ENCODE peak calls at places on chromosomes 1 and 21, in eight cellular contexts. W, V, P, M, T, N, U and Z are unnamed samples.

GRCh38 chr1:43668956-43669355 is 19.0 kb downstream of the KDM4A start:
- DNase-seq in W (no peak), V (no peak), P (no peak), M (peak), T (no peak), N (no peak), U (no peak), Z (no peak)

GRCh38 chr1:190376067-190376466 is 101.6 kb downstream of the BRINP3 start:
- DNase-seq in W (no peak), V (no peak), P (no peak), M (no peak), T (no peak), N (no peak), U (no peak), Z (no peak)

GRCh38 chr1:94683886-94684285 is 136.3 kb upstream of the SLC44A3 start:
- DNase-seq in W (no peak), V (no peak), P (no peak), M (no peak), T (no peak), N (no peak), U (no peak), Z (no peak)

GRCh38 chr21:42082501-42083360 is 11.6 kb downstream of the UMODL1 start:
- DNase-seq in W (no peak), V (no peak), P (no peak), M (no peak), T (no peak), N (no peak), U (no peak), Z (no peak)

GRCh38 chr1:24364975-24365678 is 46.0 kb downstream of the GRHL3 start:
- DNase-seq in W (peak), V (peak), P (no peak), M (no peak), T (no peak), N (no peak), U (no peak), Z (no peak)

GRCh38 chr1:201702936-201703335 is 126.0 kb upstream of the IPO9 start:
- DNase-seq in W (peak), V (no peak), P (no peak), M (no peak), T (peak), N (peak), U (no peak), Z (no peak)

GRCh38 chr1:3240524-3241235 is 171.7 kb downstream of the PRDM16 start:
- DNase-seq in W (no peak), V (no peak), P (no peak), M (no peak), T (no peak), N (no peak), U (no peak), Z (no peak)

GRCh38 chr1:53485478-53486394 is 26.5 kb downstream of the DMRTB1 start:
- DNase-seq in W (peak), V (peak), P (peak), M (no peak), T (peak), N (peak), U (peak), Z (peak)

GRCh38 chr1:247913786-247914185 is 6.3 kb upstream of the OR2T8 start:
- DNase-seq in W (no peak), V (no peak), P (no peak), M (no peak), T (no peak), N (no peak), U (no peak), Z (no peak)

GRCh38 chr1:31580891-31581603 is 4.7 kb downstream of the TINAGL1 start:
- DNase-seq in W (no peak), V (no peak), P (no peak), M (no peak), T (no peak), N (no peak), U (no peak), Z (no peak)

GRCh38 chr1:227766653-227767277 is 31.5 kb downstream of the SNAP47 start:
- DNase-seq in W (no peak), V (no peak), P (no peak), M (no peak), T (no peak), N (no peak), U (no peak), Z (no peak)

GRCh38 chr1:246483204-246483933 is 23.7 kb downstream of the SMYD3 start:
- DNase-seq in W (peak), V (no peak), P (no peak), M (no peak), T (no peak), N (no peak), U (no peak), Z (no peak)

GRCh38 chr1:95179205-95180001 is 54.6 kb upstream of the RWDD3 start:
- DNase-seq in W (no peak), V (no peak), P (no peak), M (no peak), T (no peak), N (no peak), U (no peak), Z (peak)

GRCh38 chr1:231272880-231273279 is 31.9 kb downstream of the GNPAT start:
- DNase-seq in W (peak), V (no peak), P (no peak), M (no peak), T (no peak), N (no peak), U (no peak), Z (no peak)

GRCh38 chr21:43338951-43339350 is 88.0 kb downstream of the SIK1 start:
- DNase-seq in W (no peak), V (no peak), P (peak), M (no peak), T (no peak), N (no peak), U (no peak), Z (no peak)

GRCh38 chr1:62269439-62269838 is 49.8 kb downstream of the KANK4 start:
- DNase-seq in W (no peak), V (no peak), P (no peak), M (no peak), T (no peak), N (no peak), U (no peak), Z (no peak)

GRCh38 chr1:172934417-172934762 is 116.4 kb downstream of the TNFSF18 start:
- DNase-seq in W (no peak), V (no peak), P (no peak), M (no peak), T (no peak), N (no peak), U (no peak), Z (no peak)
- H3K4me3 ChIP-seq in W (no peak), V (no peak), P (no peak), M (no peak), T (no peak), N (no peak), U (no peak), Z (no peak)

GRCh38 chr1:198598796-198599321 is 40.0 kb upstream of the PTPRC start:
- DNase-seq in W (no peak), V (no peak), P (no peak), M (no peak), T (no peak), N (no peak), U (no peak), Z (no peak)

GRCh38 chr1:198595765-198596164 is 43.1 kb upstream of the PTPRC start:
- DNase-seq in W (no peak), V (no peak), P (no peak), M (no peak), T (no peak), N (no peak), U (no peak), Z (no peak)

GRCh38 chr1:198599749-198600148 is 39.1 kb upstream of the PTPRC start:
- DNase-seq in W (no peak), V (no peak), P (no peak), M (no peak), T (no peak), N (no peak), U (no peak), Z (no peak)

GRCh38 chr1:198600906-198601305 is 37.9 kb upstream of the PTPRC start:
- DNase-seq in W (no peak), V (no peak), P (no peak), M (no peak), T (no peak), N (no peak), U (no peak), Z (no peak)

DNA sequence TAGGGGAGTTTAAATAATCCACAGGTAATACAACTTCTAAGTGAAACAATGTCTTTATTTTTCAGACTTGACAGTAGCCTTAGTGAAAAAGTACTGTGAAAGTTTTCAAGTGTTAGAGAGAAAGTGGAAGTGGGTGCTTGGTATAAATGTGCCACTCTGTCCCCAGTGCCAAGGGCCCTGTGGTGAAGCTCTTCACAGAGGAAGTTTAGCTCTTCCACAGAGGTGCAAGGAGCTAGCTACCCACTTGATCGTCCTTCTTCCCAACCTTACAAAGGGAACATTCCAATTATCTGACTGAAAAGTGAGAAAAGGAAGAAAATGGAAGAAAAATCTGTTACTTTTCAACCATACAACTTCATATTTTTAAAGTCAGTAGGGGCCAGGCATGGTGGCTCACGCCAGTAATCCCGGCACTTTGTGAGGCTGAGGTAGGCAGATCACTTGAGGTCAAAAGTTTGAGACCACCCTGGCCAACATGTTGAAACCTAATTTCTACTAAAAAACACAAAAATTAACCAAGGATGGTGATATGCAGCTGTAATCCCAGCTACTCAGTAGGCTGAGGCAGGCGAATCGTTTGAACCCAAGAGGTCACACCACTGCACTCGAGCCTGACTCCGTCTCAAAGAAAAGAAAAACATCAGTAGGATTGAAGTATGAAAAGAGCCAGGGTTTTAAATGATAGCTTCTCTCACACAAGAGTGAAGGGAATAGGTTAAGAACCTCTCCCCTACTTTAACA is 41.0 kb upstream of the PTPRC start:
- DNase-seq in W (no peak), V (no peak), P (no peak), M (no peak), T (no peak), N (no peak), U (no peak), Z (no peak)
- H3K4me3 ChIP-seq in W (no peak), V (no peak), P (no peak), M (no peak), T (no peak), N (no peak), U (no peak), Z (no peak)

DNA sequence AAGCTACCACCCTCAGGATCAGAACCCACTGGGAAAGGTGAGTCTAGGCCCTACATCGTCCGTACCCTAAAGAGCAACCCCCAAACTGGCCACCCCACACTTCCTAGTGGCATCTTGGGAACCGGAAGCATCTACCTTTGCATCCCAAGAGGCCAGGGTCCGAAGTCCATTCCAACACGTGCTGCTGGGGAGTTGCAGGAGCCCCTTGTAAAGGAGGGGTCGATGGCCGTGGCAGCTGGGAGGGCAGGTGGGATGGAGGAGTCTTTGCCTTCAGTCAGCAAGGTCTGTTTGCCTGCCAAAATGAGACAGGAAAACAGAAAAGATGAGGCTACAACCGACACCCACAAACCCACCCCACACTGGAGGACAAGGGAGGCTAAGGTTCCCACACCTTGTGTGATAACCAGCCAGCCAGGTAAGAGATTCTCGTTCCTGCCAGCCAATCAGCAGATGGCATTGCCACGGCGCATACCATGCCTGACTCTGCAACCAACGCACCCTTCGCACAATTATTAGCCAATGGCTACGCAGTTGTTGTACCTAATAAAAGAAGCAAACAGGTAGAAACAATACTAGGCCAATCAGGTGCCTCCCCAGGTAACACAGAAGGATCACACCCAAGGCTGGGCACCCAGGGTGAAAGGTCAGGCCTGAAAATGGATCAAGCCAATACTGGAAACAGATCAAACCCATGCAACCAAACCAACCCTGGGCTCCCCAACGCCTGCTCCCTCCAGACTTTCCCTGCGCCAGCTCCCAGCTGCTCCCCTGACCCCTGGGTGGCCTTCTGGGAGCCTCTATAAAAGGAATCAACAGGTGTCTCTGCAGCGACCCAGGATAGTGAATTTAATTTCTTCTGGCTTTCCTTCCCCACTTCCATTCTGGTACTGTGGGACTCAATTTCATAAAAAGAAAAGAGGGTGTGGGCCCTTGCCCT is 35.6 kb downstream of the CASZ1 start:
- DNase-seq in W (no peak), V (no peak), P (no peak), M (no peak), T (no peak), N (no peak), U (no peak), Z (no peak)
- H3K4me3 ChIP-seq in W (no peak), V (no peak), P (peak), M (no peak), T (no peak), N (no peak), U (no peak), Z (peak)

GRCh38 chr1:66334311-66334710 is 199.6 kb upstream of the SGIP1 start:
- DNase-seq in W (no peak), V (no peak), P (no peak), M (no peak), T (peak), N (no peak), U (no peak), Z (no peak)
- H3K4me3 ChIP-seq in W (peak), V (peak), P (peak), M (peak), T (no peak), N (no peak), U (no peak), Z (peak)

DNA sequence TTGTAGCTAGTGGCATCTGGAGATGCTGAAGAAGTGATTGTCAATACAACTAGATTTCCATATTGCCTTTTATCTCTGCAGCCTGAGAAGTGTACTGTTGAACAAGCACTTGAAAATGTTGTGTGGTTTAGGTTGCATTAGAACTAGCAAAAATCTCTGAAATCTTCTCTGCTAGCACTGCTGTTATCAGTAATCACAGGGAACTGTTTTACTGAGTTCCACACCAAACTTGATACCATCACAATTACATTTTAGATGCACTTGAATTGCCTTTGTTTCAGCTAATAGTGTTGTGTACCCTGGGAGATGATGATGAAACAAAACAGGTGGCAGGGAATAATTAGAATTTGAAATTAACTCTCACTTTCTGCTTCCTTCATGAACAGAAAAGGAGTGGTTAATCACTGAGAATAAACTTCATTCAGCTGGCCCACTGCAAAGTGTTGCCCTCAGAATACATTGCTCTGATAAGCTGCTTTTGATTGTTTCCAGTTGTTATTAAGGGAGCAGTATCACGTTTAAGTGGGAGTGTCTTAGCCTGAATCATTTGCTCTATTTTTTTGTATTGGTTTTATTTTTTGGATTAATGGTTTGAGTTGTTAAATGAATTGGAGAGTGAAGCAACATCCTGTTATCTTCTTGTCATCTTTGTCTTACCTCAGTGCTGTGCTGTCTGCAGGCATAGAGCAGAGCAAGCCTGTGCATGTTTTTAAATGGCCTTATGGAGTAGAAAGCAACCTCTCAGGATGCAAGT is 13.0 kb downstream of the FAM20B start:
- DNase-seq in W (no peak), V (no peak), P (no peak), M (no peak), T (no peak), N (no peak), U (no peak), Z (no peak)
- H3K4me3 ChIP-seq in W (no peak), V (no peak), P (no peak), M (no peak), T (no peak), N (no peak), U (no peak), Z (no peak)

DNA sequence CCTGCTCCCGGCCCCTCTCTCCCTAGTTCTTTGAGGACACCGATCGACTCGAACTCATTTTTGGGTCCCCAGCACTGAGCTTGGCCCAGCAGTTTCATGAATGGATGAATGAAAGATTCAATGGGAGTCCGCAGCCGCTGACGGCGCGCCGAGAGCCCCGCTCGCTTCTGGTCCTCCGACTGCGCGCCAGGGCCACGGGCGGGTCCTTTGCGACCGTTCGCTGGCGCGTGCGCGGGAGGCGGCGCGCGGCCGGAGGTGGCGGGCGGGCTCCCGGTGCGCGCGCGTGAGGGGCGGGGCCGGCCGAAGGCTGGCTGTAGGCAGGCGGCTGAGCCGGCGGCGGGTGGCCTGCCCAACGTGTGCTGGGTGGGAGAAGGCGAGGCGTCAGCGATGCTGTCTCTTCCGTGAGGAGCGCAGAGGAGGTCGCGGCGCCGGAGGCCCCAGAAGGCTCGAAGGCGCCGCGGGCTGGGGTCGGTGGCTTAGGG is at the start of gene MAST2:
- DNase-seq in W (peak), V (peak), P (peak), M (peak), T (peak), N (peak), U (peak), Z (peak)
- H3K4me3 ChIP-seq in W (peak), V (peak), P (peak), M (peak), T (peak), N (peak), U (peak), Z (peak)

DNA sequence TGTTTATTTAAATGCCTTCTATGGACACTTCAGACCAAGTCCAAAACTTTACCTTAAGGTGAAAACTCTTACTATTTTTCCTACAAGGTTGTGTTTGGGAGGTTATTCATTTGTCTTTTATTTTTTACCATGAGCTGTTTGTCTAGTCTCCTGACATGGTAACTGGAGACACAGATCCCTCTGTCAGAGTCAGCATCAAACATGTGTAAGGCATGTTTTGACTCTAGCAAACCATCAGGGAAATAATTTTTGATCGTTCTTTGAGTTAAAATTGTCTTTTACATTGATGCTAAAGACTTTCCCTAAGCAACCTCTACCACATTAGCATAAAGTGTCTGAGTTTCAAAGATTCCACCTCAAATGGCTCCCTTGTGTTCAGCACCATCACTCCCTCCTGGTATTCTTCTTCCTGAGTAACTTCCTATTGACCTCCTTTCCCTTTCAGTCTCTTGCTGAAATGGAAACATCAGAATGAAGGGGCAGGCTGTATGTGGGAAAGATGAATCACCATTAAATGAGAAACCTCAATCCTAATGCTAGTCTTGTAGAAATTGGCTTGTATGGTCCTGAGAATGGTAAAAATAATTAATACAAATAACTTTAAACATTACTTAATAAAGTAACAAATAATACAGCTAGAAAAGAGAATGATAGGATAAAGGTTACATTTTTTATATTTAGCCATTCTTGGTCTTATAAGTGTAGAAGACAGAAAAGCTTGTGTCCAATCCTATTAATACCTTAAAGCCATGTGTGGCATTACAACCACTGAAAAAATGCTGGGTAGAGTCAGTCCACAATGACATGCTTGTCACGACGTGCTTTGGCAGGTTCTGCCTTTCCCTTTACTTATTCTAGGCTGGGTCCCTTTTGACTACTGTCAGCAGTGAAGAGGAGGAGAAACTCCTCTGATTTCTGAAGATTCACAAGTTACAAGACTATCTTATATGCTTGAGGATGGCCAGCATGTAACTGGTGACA is 14.3 kb upstream of the AIM2 start:
- DNase-seq in W (peak), V (no peak), P (no peak), M (no peak), T (no peak), N (no peak), U (no peak), Z (no peak)
- H3K4me3 ChIP-seq in W (no peak), V (no peak), P (no peak), M (no peak), T (no peak), N (no peak), U (no peak), Z (no peak)

GRCh38 chr1:99782397-99782796 is 16.0 kb upstream of the FRRS1 start:
- DNase-seq in W (no peak), V (no peak), P (no peak), M (no peak), T (no peak), N (no peak), U (no peak), Z (no peak)
- H3K4me3 ChIP-seq in W (no peak), V (no peak), P (no peak), M (no peak), T (no peak), N (no peak), U (no peak), Z (no peak)